ENCODE peak calls at places on chromosomes 5 and 9, in eight cellular contexts. J is midbrain; F is SW 1271; R is GM03348; G is retinal pigment epithelial cell; Y is GM12892; U is GM13977; N is stimulated activated CD4-positive, alpha-beta T cell treated with anti-CD3 and anti-CD28 coated beads, Interleukin-2, amount 100 ng/mL, for 4 hours. Q is an unnamed sample.

GRCh38 chr9:35910613-35911488 is 1.6 kb downstream of the SPAAR start:
- DNase-seq in F (peak), J (no peak), G (no peak), N (peak), R (peak), Y (no peak), U (peak), Q (no peak)

GRCh38 chr9:2180704-2181103 is 165.6 kb downstream of the SMARCA2 start:
- DNase-seq in Y (no peak), J (no peak), U (no peak), R (no peak), N (no peak), G (peak), F (no peak), Q (no peak)

GRCh38 chr5:6732634-6733410 is 19.6 kb downstream of the TENT4A start:
- DNase-seq in Y (no peak), F (peak), U (no peak), R (peak), G (peak), J (peak), N (no peak), Q (no peak)

GRCh38 chr5:81233080-81233634 is at the start of gene CKMT2:
- DNase-seq in R (peak), G (no peak), J (peak), N (no peak), U (no peak), F (no peak), Y (no peak), Q (no peak)

GRCh38 chr9:136646827-136647711 is 15.6 kb upstream of the EGFL7 start:
- DNase-seq in J (no peak), F (no peak), N (no peak), G (no peak), U (no peak), Y (no peak), R (no peak), Q (no peak)

GRCh38 chr5:130286971-130287370 is 382.7 kb downstream of the CHSY3 start:
- DNase-seq in U (no peak), F (no peak), Y (no peak), R (no peak), J (no peak), G (no peak), N (no peak), Q (no peak)

GRCh38 chr5:14193496-14193895 is 50.4 kb downstream of the TRIO start:
- DNase-seq in F (no peak), G (no peak), N (no peak), U (no peak), R (no peak), J (no peak), Y (no peak), Q (no peak)

GRCh38 chr9:127179633-127180401 is 57.4 kb upstream of the ANGPTL2 start:
- DNase-seq in R (no peak), J (no peak), Y (no peak), G (no peak), N (no peak), F (no peak), U (no peak), Q (no peak)

GRCh38 chr5:39640552-39640951 is 215.8 kb upstream of the DAB2 start:
- DNase-seq in J (no peak), N (no peak), U (no peak), G (no peak), R (no peak), Y (no peak), F (no peak), Q (no peak)

GRCh38 chr5:72509401-72509800 is 2.2 kb upstream of the ZNF366 start:
- DNase-seq in F (no peak), U (no peak), J (peak), R (peak), N (no peak), G (no peak), Y (no peak), Q (no peak)

GRCh38 chr9:124077915-124078572 is 66.5 kb downstream of the LHX2 start:
- DNase-seq in F (peak), U (no peak), Y (no peak), J (no peak), G (no peak), N (no peak), R (no peak), Q (no peak)

GRCh38 chr9:72751541-72751940 is 201.3 kb downstream of the ALDH1A1 start:
- DNase-seq in J (no peak), Y (no peak), N (no peak), U (no peak), G (peak), R (no peak), F (no peak), Q (no peak)

GRCh38 chr9:124357591-124358361 is 57.5 kb downstream of the PSMB7 start:
- DNase-seq in G (peak), Y (no peak), N (no peak), F (no peak), R (peak), U (peak), J (no peak), Q (no peak)

GRCh38 chr5:58751222-58751621 is 168.3 kb downstream of the RAB3C start:
- DNase-seq in R (no peak), U (no peak), Y (no peak), J (no peak), G (peak), N (no peak), F (peak), Q (no peak)

GRCh38 chr9:124187311-124187710 is 70.4 kb upstream of the NEK6 start:
- DNase-seq in G (no peak), Y (no peak), U (no peak), N (no peak), J (no peak), F (no peak), R (no peak), Q (no peak)

GRCh38 chr5:14545308-14545707 is 36.3 kb upstream of the OTULINL start:
- DNase-seq in R (no peak), N (no peak), G (no peak), F (no peak), J (no peak), U (no peak), Y (no peak), Q (no peak)

GRCh38 chr5:128228506-128228905 is 144.9 kb downstream of the SLC12A2 start:
- DNase-seq in G (peak), N (no peak), F (no peak), J (no peak), U (no peak), R (peak), Y (no peak), Q (no peak)

GRCh38 chr9:1044643-1045042 is 5.5 kb upstream of the DMRT2 start:
- DNase-seq in N (no peak), U (no peak), F (no peak), Y (no peak), J (no peak), R (no peak), G (no peak), Q (no peak)

GRCh38 chr5:3590253-3590966 is 5.2 kb upstream of the IRX1 start:
- DNase-seq in R (no peak), U (no peak), F (no peak), G (no peak), J (no peak), N (no peak), Y (no peak), Q (no peak)

GRCh38 chr5:164581889-164582288 is 1076.5 kb downstream of the MAT2B start:
- DNase-seq in Y (no peak), N (no peak), U (no peak), F (no peak), G (no peak), J (no peak), R (no peak), Q (no peak)

GRCh38 chr5:95835682-95836405 is 13.3 kb upstream of the GLRX start:
- DNase-seq in U (no peak), J (no peak), Y (no peak), G (no peak), N (no peak), F (no peak), R (no peak), Q (no peak)

GRCh38 chr5:140973550-140973949 is 7.3 kb downstream of the PCDHAC2 start:
- DNase-seq in U (no peak), J (no peak), N (no peak), G (no peak), F (no peak), Y (no peak), R (no peak), Q (no peak)

GRCh38 chr5:4520557-4520956 is 619.6 kb upstream of the ADAMTS16 start:
- DNase-seq in J (no peak), N (no peak), F (no peak), U (no peak), G (no peak), R (no peak), Y (no peak), Q (no peak)

GRCh38 chr5:171379961-171380360 is 7.7 kb upstream of the NPM1 start:
- DNase-seq in J (no peak), U (no peak), G (no peak), F (no peak), N (no peak), R (no peak), Y (no peak), Q (no peak)

GRCh38 chr9:120755044-120755443 is 38.2 kb downstream of the FBXW2 start:
- DNase-seq in N (no peak), F (no peak), G (no peak), R (no peak), J (no peak), Y (no peak), U (no peak), Q (no peak)

GRCh38 chr9:76895186-76895585 is 10.7 kb downstream of the PRUNE2 start:
- DNase-seq in J (no peak), G (no peak), N (no peak), Y (no peak), U (no peak), R (no peak), F (no peak), Q (no peak)

GRCh38 chr5:172293054-172293744 is 9.6 kb upstream of the UBTD2 start:
- DNase-seq in F (peak), U (peak), N (peak), R (peak), Y (no peak), G (no peak), J (peak), Q (peak)

GRCh38 chr9:17422994-17423680 is 155.7 kb upstream of the SH3GL2 start:
- DNase-seq in F (no peak), J (no peak), U (no peak), G (no peak), R (no peak), Y (no peak), N (no peak), Q (no peak)

GRCh38 chr5:69113851-69114250 is 20.0 kb downstream of the SLC30A5 start:
- DNase-seq in U (no peak), J (no peak), R (no peak), N (no peak), F (no peak), G (no peak), Y (no peak), Q (no peak)

Q was measured in GM18507.